ENCODE peak calls at places on chromosomes 11 and 22, in ten cellular contexts. B is kidney epithelial cell, I is progenitor cell of endocrine pancreas, D is fibroblast of pulmonary artery, Z is BE2C, R is NB4, U is mucosa of descending colon, G is GM23338, Q is nephron progenitor cell, V is right lobe of liver. L is an unnamed sample.
A peak's percentile ranks its signal among the peaks of the same experiment; 100 is the strongest.

GRCh38 chr22:25739659-25740344 is 2.2 kb upstream of the MYO18B start:
- DNase-seq in G (no peak), Z (no peak), V (no peak), U (no peak), R (no peak), D (no peak), I (no peak), Q (no peak), B (no peak), L (no peak)

GRCh38 chr11:10076458-10077141 is 217.4 kb downstream of the SBF2 start:
- DNase-seq in B (no peak), U (peak; percentile 28), D (peak; percentile 75), I (no peak), R (peak; percentile 63), Z (peak; percentile 39), G (peak; percentile 83), Q (peak; percentile 31), V (peak; percentile 66), L (peak; percentile 57)

GRCh38 chr11:16603890-16604783 is 134.3 kb upstream of the C11orf58 start:
- DNase-seq in R (no peak), G (peak; percentile 62), D (peak; percentile 21), I (no peak), V (peak; percentile 78), Q (peak; percentile 60), Z (no peak), U (peak; percentile 37), B (no peak), L (peak; percentile 44)

GRCh38 chr11:27008811-27009535 is 15.1 kb downstream of the FIBIN start:
- DNase-seq in Z (no peak), D (no peak), Q (no peak), U (no peak), I (no peak), V (no peak), R (no peak), G (no peak), B (peak; percentile 10), L (no peak)

GRCh38 chr11:40190294-40190693 is 1269.2 kb downstream of the LRRC4C start:
- DNase-seq in Q (no peak), B (no peak), I (no peak), V (no peak), Z (peak; percentile 4), R (no peak), U (no peak), D (no peak), G (no peak), L (no peak)

GRCh38 chr11:44138286-44138685 is 42.8 kb downstream of the EXT2 start:
- DNase-seq in Q (no peak), R (no peak), Z (no peak), U (no peak), B (no peak), G (no peak), V (no peak), I (no peak), D (no peak), L (no peak)

GRCh38 chr11:131734871-131735270 is 364.5 kb downstream of the NTM start:
- DNase-seq in R (no peak), I (no peak), B (no peak), U (no peak), D (peak; percentile 6), V (no peak), G (no peak), Q (no peak), Z (no peak), L (no peak)

GRCh38 chr22:26395926-26396325 is 33.1 kb upstream of the ASPHD2 start:
- DNase-seq in D (no peak), B (no peak), Z (no peak), I (no peak), R (no peak), G (peak; percentile 25), Q (no peak), V (no peak), U (no peak), L (no peak)

GRCh38 chr22:35329114-35329847 is 29.6 kb downstream of the TOM1 start:
- DNase-seq in U (no peak), Z (no peak), Q (no peak), V (no peak), G (no peak), D (no peak), R (peak; percentile 49), B (no peak), I (no peak), L (no peak)
- TF ChIP-seq CTCF in U (no peak), Z (no peak), Q (no peak), V (peak; percentile 9), G (no peak), D (no peak), R (no peak), B (no peak), I (no peak), L (no peak)

GRCh38 chr11:31236052-31236652 is 133.4 kb downstream of the DCDC1 start:
- DNase-seq in Z (no peak), R (peak; percentile 26), G (no peak), D (peak; percentile 21), V (no peak), I (no peak), U (no peak), Q (no peak), B (no peak), L (no peak)
- TF ChIP-seq CTCF in Z (peak; percentile 19), R (no peak), G (peak; percentile 47), D (peak; percentile 50), V (peak; percentile 24), I (no peak), U (no peak), Q (no peak), B (peak; percentile 34), L (no peak)

GRCh38 chr11:20089357-20089756 is 70.9 kb downstream of the DBX1 start:
- DNase-seq in D (no peak), U (no peak), R (no peak), V (no peak), Z (no peak), Q (no peak), G (no peak), B (no peak), I (no peak), L (no peak)

GRCh38 chr11:20087118-20087521 is 73.2 kb downstream of the DBX1 start:
- DNase-seq in V (no peak), D (peak; percentile 24), I (no peak), R (no peak), Z (no peak), B (peak; percentile 31), Q (no peak), U (no peak), G (no peak), L (no peak)

GRCh38 chr11:20088368-20089260 is 71.7 kb downstream of the DBX1 start:
- DNase-seq in G (no peak), V (no peak), U (no peak), R (no peak), Z (no peak), Q (no peak), D (peak; percentile 17), I (no peak), B (no peak), L (no peak)

GRCh38 chr11:20081336-20081735 is 78.9 kb downstream of the DBX1 start:
- DNase-seq in R (no peak), Z (no peak), Q (no peak), G (no peak), U (no peak), V (no peak), D (no peak), I (no peak), B (no peak), L (no peak)

DNA sequence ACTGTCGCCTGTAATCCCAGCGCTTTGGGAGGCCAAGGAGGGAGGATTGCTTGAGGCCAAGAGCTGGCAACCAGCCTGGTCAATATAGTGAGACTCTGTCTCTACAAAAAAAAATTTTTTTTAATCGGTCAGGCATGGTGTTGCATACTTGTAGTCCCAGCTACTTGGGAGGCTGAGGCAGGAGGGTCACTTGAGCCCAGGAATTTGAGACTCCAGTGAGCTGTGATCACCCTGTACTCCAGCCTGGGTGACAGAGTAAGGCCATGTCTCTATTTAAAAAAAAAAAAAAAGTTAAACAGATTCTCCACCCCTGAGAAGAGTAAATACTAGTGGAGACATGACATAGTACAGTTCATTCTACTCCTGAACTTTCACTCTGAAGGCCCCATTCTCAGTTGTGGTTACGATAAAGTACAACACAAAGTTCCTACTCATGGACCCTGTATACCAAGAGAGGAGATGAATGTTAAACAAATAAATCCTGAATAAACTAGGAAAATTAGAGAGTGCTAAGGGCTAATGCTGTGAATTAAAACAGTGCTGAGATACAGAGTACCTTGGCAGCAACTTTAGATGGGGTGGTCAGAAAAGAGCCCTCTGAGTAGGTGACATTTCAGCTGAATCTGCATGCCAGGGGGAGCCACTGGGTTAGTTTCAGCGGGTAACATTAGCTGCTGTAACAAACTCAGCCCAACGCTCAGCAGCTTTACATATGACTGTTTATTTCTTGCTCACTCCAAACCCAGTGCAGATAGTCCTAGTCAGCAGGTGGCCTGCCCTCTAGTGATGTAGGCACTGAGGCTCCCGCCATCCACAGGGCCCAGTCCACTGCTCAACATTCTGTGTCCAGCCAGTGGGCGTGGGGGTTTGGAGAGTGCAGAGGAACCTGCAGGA is 75.1 kb downstream of the DBX1 start:
- DNase-seq in V (no peak), Q (no peak), R (no peak), U (no peak), I (no peak), Z (no peak), G (peak; percentile 34), D (no peak), B (no peak), L (no peak)
- TF ChIP-seq CTCF in V (no peak), Q (no peak), R (no peak), U (no peak), I (no peak), Z (no peak), G (peak; percentile 13), D (no peak), B (no peak), L (no peak)

GRCh38 chr11:84526250-84526649 is 1100.9 kb downstream of the DLG2 start:
- DNase-seq in B (no peak), R (no peak), U (no peak), Q (no peak), G (peak; percentile 36), Z (no peak), V (no peak), D (peak; percentile 2), I (no peak), L (no peak)

GRCh38 chr11:84518601-84519183 is 1108.5 kb downstream of the DLG2 start:
- DNase-seq in U (no peak), Z (peak; percentile 35), B (no peak), R (no peak), Q (no peak), D (no peak), V (no peak), G (no peak), I (no peak), L (no peak)

GRCh38 chr11:84522331-84522730 is 1104.8 kb downstream of the DLG2 start:
- DNase-seq in V (no peak), G (no peak), Z (no peak), D (peak; percentile 7), R (no peak), Q (no peak), U (no peak), B (no peak), I (no peak), L (no peak)

GRCh38 chr11:84524422-84525051 is 1102.6 kb downstream of the DLG2 start:
- DNase-seq in I (no peak), R (peak; percentile 34), Q (no peak), V (no peak), G (peak; percentile 46), D (peak; percentile 61), U (no peak), Z (no peak), B (no peak), L (no peak)
- TF ChIP-seq CTCF in I (peak; percentile 62), R (peak; percentile 37), Q (peak; percentile 44), V (peak; percentile 31), G (peak; percentile 79), D (peak; percentile 67), U (no peak), Z (peak; percentile 71), B (peak; percentile 61), L (peak; percentile 78)

L was measured in Caco-2.